ENCODE peak calls at places on chromosomes 6 and 20, in five cellular contexts. R, W, D, K and B are unnamed samples. For H3K27me3 and H3K36me3, the result is how much of the 10 kb centered on the place peaks cover.

GRCh38 chr6:109055771-109056235 is 38.8 kb downstream of the SESN1 start:
- DNase-seq in R (peak), W (no peak), D (peak), K (no peak), B (no peak)

GRCh38 chr6:22078802-22079545 is 217.9 kb downstream of the PRL start:
- DNase-seq in K (no peak), R (no peak), D (no peak), W (peak), B (no peak)

GRCh38 chr6:116108836-116109235 is 8.2 kb downstream of the NT5DC1 start:
- DNase-seq in W (no peak), D (no peak), K (no peak), R (peak), B (no peak)

GRCh38 chr20:53795170-53795569 is 201.5 kb upstream of the ZNF217 start:
- DNase-seq in D (peak), K (no peak), W (no peak), R (no peak), B (peak)

GRCh38 chr6:140460267-140460666 is 1085.8 kb upstream of the CITED2 start:
- DNase-seq in W (no peak), K (no peak), R (no peak), D (no peak), B (no peak)

GRCh38 chr20:34538671-34539123 is 19.8 kb upstream of the MAP1LC3A start:
- DNase-seq in D (no peak), W (peak), K (peak), R (peak), B (no peak)

GRCh38 chr6:167851349-167851952 is 24.7 kb downstream of the AFDN start:
- DNase-seq in K (no peak), R (peak), W (no peak), D (peak), B (no peak)

GRCh38 chr6:16602035-16602434 is 159.2 kb downstream of the ATXN1 start:
- DNase-seq in W (no peak), D (no peak), R (no peak), K (no peak), B (no peak)

GRCh38 chr6:88360203-88360797 is 194.2 kb upstream of the CNR1 start:
- DNase-seq in R (no peak), W (no peak), D (peak), K (no peak), B (peak)

GRCh38 chr6:137265574-137265973 is 46.4 kb upstream of the IFNGR1 start:
- DNase-seq in W (no peak), D (no peak), R (no peak), K (no peak), B (no peak)

GRCh38 chr6:32819729-32820128 is 2.9 kb upstream of the HLA-DOB start:
- DNase-seq in W (no peak), D (peak), K (no peak), R (peak), B (no peak)

GRCh38 chr6:33316603-33317417 is 734 bp downstream of the ZBTB22 start:
- DNase-seq in K (no peak), R (no peak), D (no peak), W (peak), B (no peak)

GRCh38 chr6:157281570-157281969 is 41.7 kb downstream of the TMEM242 start:
- DNase-seq in K (no peak), R (no peak), D (no peak), W (no peak), B (no peak)

GRCh38 chr6:133774356-133774755 is 114.6 kb upstream of the TCF21 start:
- DNase-seq in D (peak), K (no peak), W (no peak), R (peak), B (no peak)

GRCh38 chr6:97885844-97886243 is 602.8 kb upstream of the MMS22L start:
- DNase-seq in K (no peak), D (no peak), R (no peak), W (no peak), B (no peak)

GRCh38 chr6:138093632-138094031 is 13.6 kb downstream of the PERP start:
- DNase-seq in D (no peak), R (no peak), K (no peak), W (no peak), B (no peak)

GRCh38 chr6:153767127-153767526 is 271.9 kb upstream of the OPRM1 start:
- DNase-seq in K (no peak), W (no peak), D (no peak), R (no peak), B (no peak)

GRCh38 chr6:158002951-158003853 is 21.5 kb downstream of the SYNJ2 start:
- DNase-seq in W (peak), K (peak), R (peak), D (peak), B (peak)

GRCh38 chr20:25148181-25148981 is 47.1 kb upstream of the ENTPD6 start:
- DNase-seq in R (peak), D (peak), K (peak), W (peak), B (no peak)

GRCh38 chr6:116779569-116780164 is 14.1 kb upstream of the FAM162B start:
- DNase-seq in D (peak), K (no peak), R (peak), W (peak), B (no peak)

GRCh38 chr6:34115396-34116314 is 30.2 kb downstream of the GRM4 start:
- DNase-seq in W (peak), R (peak), K (no peak), D (peak), B (no peak)

GRCh38 chr20:57685134-57685851 is 24.5 kb downstream of the PMEPA1 start:
- DNase-seq in K (no peak), W (no peak), D (peak), R (no peak), B (no peak)

GRCh38 chr6:163338671-163339405 is 75.7 kb upstream of the QKI start:
- DNase-seq in D (peak), W (peak), K (no peak), R (peak), B (no peak)

GRCh38 chr6:166167801-166168615 is at the start of gene TBXT:
- DNase-seq in R (no peak), W (peak), K (no peak), D (peak), B (no peak)

GRCh38 chr6:47371875-47372255 is 62.2 kb upstream of the TNFRSF21 start:
- DNase-seq in D (no peak), W (no peak), R (no peak), K (no peak), B (no peak)

GRCh38 chr6:48584846-48585245 is 473.8 kb upstream of the PTCHD4 start:
- DNase-seq in W (no peak), R (no peak), D (no peak), K (no peak), B (no peak)

GRCh38 chr6:38212579-38212978 is 393.1 kb downstream of the ZFAND3 start:
- DNase-seq in D (peak), K (no peak), W (peak), R (no peak), B (no peak)

GRCh38 chr20:51750037-51750769 is 18.0 kb downstream of the ATP9A start:
- DNase-seq in D (peak), R (peak), K (peak), W (no peak), B (peak)

GRCh38 chr6:129713806-129714338 is 3.9 kb upstream of the ARHGAP18 start:
- DNase-seq in D (no peak), K (no peak), W (no peak), R (no peak), B (no peak)

GRCh38 chr6:106551155-106551554 is 78.1 kb downstream of the RTN4IP1 start:
- DNase-seq in W (no peak), R (no peak), D (no peak), K (no peak), B (no peak)

GRCh38 chr6:30888472-30889137 is 4.3 kb downstream of the DDR1 start:
- DNase-seq in W (no peak), R (peak), D (peak), K (no peak), B (no peak)

GRCh38 chr6:5838656-5839396 is 167.9 kb downstream of the NRN1 start:
- DNase-seq in R (no peak), K (no peak), W (no peak), D (no peak), B (no peak)

GRCh38 chr6:156686429-156686939 is 90.7 kb upstream of the ARID1B start:
- DNase-seq in R (no peak), W (peak), K (peak), D (peak), B (no peak)

GRCh38 chr6:37168809-37169457 is 1.0 kb upstream of the PIM1 start:
- DNase-seq in D (no peak), R (peak), K (no peak), W (no peak), B (no peak)

DNA sequence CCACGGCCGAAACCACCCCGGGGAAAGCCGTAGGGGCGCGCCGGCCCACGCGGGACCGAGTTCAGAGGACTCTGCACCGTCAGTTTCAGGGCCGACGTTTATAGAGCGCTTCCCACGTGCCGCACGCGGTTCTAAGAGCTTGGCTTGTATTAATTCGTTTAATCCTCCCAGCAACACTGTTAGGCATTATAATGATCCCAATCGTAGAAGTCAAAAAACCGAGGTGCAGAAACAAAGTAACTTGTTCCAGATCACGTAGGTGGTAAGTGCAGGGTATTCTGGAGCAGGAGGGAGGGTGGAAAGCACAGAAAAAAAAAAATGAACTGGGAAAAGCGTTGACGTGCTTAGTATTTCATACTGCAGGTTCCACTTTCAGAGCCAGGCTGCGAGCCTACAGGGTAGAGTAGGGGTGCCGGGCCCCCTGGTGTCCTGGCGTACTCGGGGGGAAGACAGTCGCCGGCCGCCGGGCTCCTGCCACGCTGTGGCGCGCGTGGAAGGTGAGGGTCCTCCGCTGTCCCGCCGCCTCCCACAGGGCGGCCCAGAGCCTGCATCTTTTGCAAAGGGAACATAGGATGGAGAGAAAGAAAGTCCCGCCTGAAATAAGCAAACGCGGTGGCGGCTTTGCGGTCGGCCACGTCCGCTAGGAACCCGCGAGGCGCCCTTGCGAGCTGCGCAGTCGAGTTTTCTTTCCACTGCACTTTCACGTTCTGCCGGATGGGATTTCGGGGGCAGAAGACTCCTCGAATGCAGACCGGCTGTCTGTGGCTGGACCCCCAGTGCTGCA is 10.2 kb upstream of the FOXF2 start:
- DNase-seq in R (no peak), K (no peak), W (peak), D (no peak), B (no peak)
- H3K27me3 ChIP-seq in R (half or more), K (half or more), W (half or more), D (under half), B (under half)

GRCh38 chr6:83153958-83154357 is 39.1 kb downstream of the PGM3 start:
- DNase-seq in D (peak), R (no peak), W (no peak), K (no peak), B (no peak)
- H3K36me3 ChIP-seq in D (under half), R (half or more), W (under half), K (half or more), B (under half)

GRCh38 chr6:1314617-1315016 is 2.7 kb downstream of the FOXQ1 start:
- DNase-seq in R (no peak), W (no peak), K (no peak), D (no peak), B (no peak)

GRCh38 chr6:1312444-1313363 is 806 bp downstream of the FOXQ1 start:
- DNase-seq in W (peak), K (peak), R (no peak), D (no peak), B (no peak)

GRCh38 chr6:1312193-1312443 is 220 bp downstream of the FOXQ1 start:
- DNase-seq in R (peak), D (no peak), W (no peak), K (no peak), B (no peak)

GRCh38 chr6:1313755-1314503 is 2.0 kb downstream of the FOXQ1 start:
- DNase-seq in W (peak), D (no peak), K (peak), R (no peak), B (no peak)

GRCh38 chr6:1313364-1313754 is 1.5 kb downstream of the FOXQ1 start:
- DNase-seq in R (no peak), K (no peak), D (no peak), W (no peak), B (no peak)
- H3K27me3 ChIP-seq in R (half or more), K (half or more), D (under half), W (half or more), B (under half)

DNA sequence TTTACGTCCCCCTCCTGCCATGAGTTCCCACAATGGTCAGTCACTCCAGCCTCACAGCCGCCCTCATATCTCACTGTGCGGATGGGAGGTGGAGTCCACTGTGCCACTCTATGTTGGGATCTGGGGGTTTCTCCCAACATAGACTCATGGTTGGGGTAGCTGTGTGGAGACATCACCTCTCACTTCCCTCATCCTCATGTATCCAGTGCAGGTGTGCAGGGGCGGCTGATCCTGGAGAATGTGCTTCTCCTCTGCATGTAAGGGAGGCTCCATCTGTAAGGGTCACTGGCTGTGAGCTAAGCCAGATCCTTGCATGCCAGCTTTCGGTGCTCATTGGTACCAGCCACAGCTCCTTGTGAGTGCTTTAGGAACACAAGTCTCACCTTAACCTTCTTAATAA is 400.8 kb downstream of the CDH26 start:
- DNase-seq in W (no peak), D (no peak), R (no peak), K (no peak), B (no peak)
- H3K36me3 ChIP-seq in W (under half), D (under half), R (under half), K (under half), B (under half)

DNA sequence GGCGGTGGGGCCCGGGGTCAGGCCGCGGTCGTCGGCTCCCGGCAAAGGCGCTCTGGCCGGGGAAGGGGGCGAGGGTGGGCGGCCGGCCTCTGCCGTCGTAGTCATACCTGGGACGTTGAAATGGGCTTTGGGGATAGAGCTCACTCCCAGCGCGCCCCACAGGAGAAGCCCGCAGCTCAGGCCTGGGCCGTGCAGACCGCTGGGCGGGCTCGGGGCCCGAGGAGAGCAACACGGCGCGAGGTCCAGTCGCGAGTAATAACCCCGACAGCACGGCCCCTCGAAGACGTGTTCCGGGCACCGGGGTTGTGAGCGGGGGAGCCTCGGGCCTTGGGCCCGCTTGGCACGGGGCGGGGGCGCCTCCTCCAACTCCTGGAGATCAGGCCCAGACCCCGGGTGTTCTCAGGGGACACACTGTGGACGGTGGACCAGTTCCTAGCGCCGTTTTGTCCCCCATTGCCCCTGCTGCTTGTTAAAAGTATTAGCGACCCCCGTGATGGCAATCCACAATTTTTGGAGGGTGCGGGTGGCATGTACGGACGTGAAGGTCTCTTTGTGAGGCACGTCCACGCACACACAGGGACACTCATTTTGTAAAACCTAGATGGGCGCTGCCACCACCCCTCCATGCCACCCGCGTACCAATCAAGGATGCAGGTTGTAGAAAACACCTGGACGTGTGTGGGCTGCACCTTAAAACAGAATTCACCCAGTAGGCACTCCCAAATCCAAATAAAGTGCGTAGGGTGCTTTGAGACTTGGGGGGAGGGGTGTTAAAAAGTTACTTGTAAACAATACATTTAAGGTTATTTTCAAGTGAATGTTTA is 11.0 kb downstream of the FOXC1 start:
- DNase-seq in W (no peak), R (no peak), K (peak), D (no peak), B (no peak)
- H3K27me3 ChIP-seq in W (half or more), R (under half), K (half or more), D (under half), B (under half)

GRCh38 chr20:63672666-63673065 is 14.6 kb downstream of the RTEL1 start:
- DNase-seq in W (no peak), K (no peak), D (no peak), R (no peak), B (no peak)
- H3K36me3 ChIP-seq in W (under half), K (half or more), D (under half), R (half or more), B (under half)

DNA sequence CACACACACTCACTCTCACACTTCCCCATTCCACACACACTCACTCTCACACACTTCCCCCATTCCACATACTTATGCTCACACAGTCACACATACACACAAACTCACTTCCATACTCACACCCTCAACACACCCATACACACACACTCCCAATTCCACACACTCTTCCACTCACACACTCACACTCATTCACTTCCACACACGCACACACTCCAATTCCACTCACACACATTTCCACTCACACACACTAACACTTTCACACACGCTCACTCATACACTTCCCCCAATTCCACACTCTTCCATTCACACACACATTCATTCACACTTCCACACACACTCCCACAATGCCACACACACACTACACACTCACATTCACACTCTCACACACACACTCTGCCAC is 8.0 kb upstream of the OSBPL2 start:
- DNase-seq in D (no peak), W (no peak), K (no peak), R (no peak), B (no peak)
- H3K27me3 ChIP-seq in D (under half), W (under half), K (under half), R (under half), B (under half)

GRCh38 chr6:89680150-89680549 is 41.6 kb upstream of the LYRM2 start:
- DNase-seq in W (no peak), D (no peak), R (no peak), K (no peak), B (no peak)

GRCh38 chr6:89681983-89682564 is 43.5 kb upstream of the LYRM2 start:
- DNase-seq in W (no peak), R (no peak), D (no peak), K (no peak), B (no peak)

GRCh38 chr6:89678531-89678930 is 40.0 kb upstream of the LYRM2 start:
- DNase-seq in W (no peak), K (no peak), R (no peak), D (no peak), B (no peak)

GRCh38 chr6:89680551-89680950 is 42.0 kb upstream of the LYRM2 start:
- DNase-seq in D (no peak), W (no peak), K (no peak), R (no peak), B (no peak)

DNA sequence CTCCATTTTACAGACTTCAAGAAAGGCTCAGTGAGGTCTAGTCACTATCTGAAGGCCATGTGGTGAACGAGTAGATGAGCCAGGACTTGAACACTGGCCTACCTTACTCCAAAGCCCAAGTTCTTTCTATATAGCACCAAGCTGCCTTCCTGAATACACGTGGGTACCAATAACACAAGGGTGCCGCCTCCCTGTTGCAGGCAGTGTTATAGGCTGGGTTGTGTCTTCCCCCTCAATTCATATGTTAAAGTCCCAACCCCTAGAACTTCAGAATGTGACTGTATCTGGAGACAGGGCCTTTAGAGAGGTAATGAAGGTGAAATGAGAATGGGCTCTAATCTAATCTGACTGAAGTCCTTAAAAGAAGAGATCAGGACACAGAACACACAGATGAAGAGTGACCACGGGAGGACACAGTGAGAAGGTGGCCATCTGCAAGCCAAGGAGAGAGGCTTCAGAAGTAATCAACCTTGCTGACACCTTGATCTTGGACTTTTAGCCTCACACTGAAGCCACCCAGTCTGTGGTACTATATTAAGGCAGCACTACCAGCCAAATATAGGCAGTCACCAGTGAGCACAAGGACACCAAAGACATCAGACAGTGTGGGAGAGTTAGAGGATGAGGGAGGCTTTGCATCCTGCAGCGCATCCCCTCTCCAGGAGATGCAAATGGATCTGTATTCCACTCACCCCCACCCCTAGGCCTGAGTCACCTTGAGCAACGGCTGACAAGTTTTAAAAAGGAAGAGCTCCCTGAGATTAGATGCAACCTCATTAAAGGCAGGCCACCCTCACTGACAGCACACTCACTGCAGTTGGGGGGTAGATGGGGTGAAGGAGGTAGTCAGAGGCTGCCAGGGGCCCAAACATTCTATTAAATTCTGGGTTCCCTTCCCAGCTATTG is 40.9 kb upstream of the LYRM2 start:
- DNase-seq in K (no peak), W (no peak), D (no peak), R (no peak), B (no peak)
- H3K36me3 ChIP-seq in K (half or more), W (under half), D (under half), R (half or more), B (under half)